ENCODE peak calls at places on chromosomes 13 and 19, in four cellular contexts. I is upper lobe of right lung, K is endothelial cell, X is T follicular helper cell. O is an unnamed sample.

GRCh38 chr19:55082023-55082851 is 6.6 kb downstream of the EPS8L1 start:
- DNase-seq in I (no peak), X (no peak), K (no peak), O (no peak)

GRCh38 chr19:52140077-52140710 is 456 bp upstream of the ZNF616 start:
- DNase-seq in X (no peak), K (no peak), I (no peak), O (no peak)

GRCh38 chr19:38307076-38307475 is 3.0 kb downstream of the C19orf33 start:
- DNase-seq in K (no peak), I (no peak), X (no peak), O (no peak)

GRCh38 chr13:108302279-108302678 is 32.8 kb downstream of the TNFSF13B start:
- DNase-seq in K (no peak), I (no peak), X (no peak), O (no peak)

GRCh38 chr13:55160911-55161310 is 1979.8 kb upstream of the PRR20A start:
- DNase-seq in X (no peak), I (no peak), K (no peak), O (no peak)

GRCh38 chr19:1250374-1251232 is 2.2 kb downstream of the MIDN start:
- DNase-seq in K (peak), I (peak), X (peak), O (peak)

GRCh38 chr13:79297128-79297527 is 108.9 kb downstream of the RBM26 start:
- DNase-seq in X (no peak), I (no peak), K (no peak), O (no peak)

GRCh38 chr13:24087611-24088235 is 72.8 kb upstream of the SPATA13 start:
- DNase-seq in X (no peak), I (no peak), K (no peak), O (no peak)

GRCh38 chr19:49256691-49257090 is 68.3 kb downstream of the SLC6A16 start:
- DNase-seq in X (no peak), K (no peak), I (no peak), O (no peak)

GRCh38 chr13:77338961-77339401 is 12.1 kb upstream of the MYCBP2 start:
- DNase-seq in K (no peak), X (no peak), I (no peak), O (no peak)

GRCh38 chr13:95212962-95213850 is 88.0 kb downstream of the ABCC4 start:
- DNase-seq in I (no peak), X (no peak), K (no peak), O (no peak)

GRCh38 chr13:46523972-46524737 is 28.8 kb upstream of the LRCH1 start:
- DNase-seq in X (no peak), I (no peak), K (no peak), O (no peak)

GRCh38 chr13:111395511-111396393 is 75.3 kb downstream of the TEX29 start:
- DNase-seq in I (no peak), X (no peak), K (no peak), O (no peak)

GRCh38 chr19:18708452-18709231 is 25.2 kb downstream of the CRTC1 start:
- DNase-seq in I (no peak), K (no peak), X (no peak), O (no peak)

GRCh38 chr13:98909016-98909415 is 68.8 kb downstream of the DOCK9 start:
- DNase-seq in X (no peak), I (no peak), K (no peak), O (no peak)

GRCh38 chr19:8334458-8335342 is 8.4 kb downstream of the KANK3 start:
- DNase-seq in X (no peak), I (peak), K (peak), O (peak)

GRCh38 chr19:55097864-55098715 is 19.3 kb downstream of the PPP1R12C start:
- DNase-seq in X (no peak), K (no peak), I (peak), O (no peak)

GRCh38 chr13:60326273-60326672 is 70.7 kb upstream of the TDRD3 start:
- DNase-seq in K (no peak), X (no peak), I (no peak), O (no peak)

GRCh38 chr13:105442941-105443340 is 1092.5 kb downstream of the EFNB2 start:
- DNase-seq in I (no peak), K (no peak), X (no peak), O (no peak)

GRCh38 chr19:2793126-2793525 is 7.8 kb downstream of the THOP1 start:
- DNase-seq in X (no peak), I (no peak), K (no peak), O (no peak)

GRCh38 chr19:2149980-2150793 is 1.2 kb downstream of the AP3D1 start:
- DNase-seq in X (no peak), K (peak), I (no peak), O (no peak)

GRCh38 chr19:14555918-14556661 is 15.8 kb downstream of the NDUFB7 start:
- DNase-seq in X (no peak), I (no peak), K (no peak), O (no peak)

GRCh38 chr13:103229674-103230073 is 163.5 kb upstream of the SLC10A2 start:
- DNase-seq in K (no peak), I (no peak), X (no peak), O (no peak)

GRCh38 chr13:56900549-56901279 is 240.0 kb upstream of the PRR20A start:
- DNase-seq in K (no peak), I (no peak), X (no peak), O (no peak)

GRCh38 chr13:73754727-73755292 is 379.4 kb downstream of the KLF12 start:
- DNase-seq in K (peak), I (no peak), X (no peak), O (peak)

GRCh38 chr13:85665286-85665685 is 133.9 kb downstream of the SLITRK6 start:
- DNase-seq in K (no peak), I (no peak), X (no peak), O (no peak)

GRCh38 chr19:392375-392970 is 16.5 kb downstream of the C2CD4C start:
- DNase-seq in I (peak), K (no peak), X (no peak), O (no peak)

GRCh38 chr13:50149143-50149703 is 134.0 kb downstream of the KCNRG start:
- DNase-seq in I (no peak), K (no peak), X (no peak), O (no peak)

GRCh38 chr19:12873891-12874745 is 7.1 kb downstream of the DNASE2 start:
- DNase-seq in I (no peak), K (no peak), X (no peak), O (no peak)

GRCh38 chr13:25319781-25320180 is 18.4 kb downstream of the NUP58 start:
- DNase-seq in K (no peak), X (no peak), I (no peak), O (no peak)

GRCh38 chr19:35704218-35704617 is at the start of gene ZBTB32:
- DNase-seq in I (no peak), X (no peak), K (peak), O (peak)

GRCh38 chr19:3450796-3451411 is 29.4 kb downstream of the SMIM24 start:
- DNase-seq in X (no peak), I (peak), K (no peak), O (no peak)

GRCh38 chr13:26656919-26657318 is 99.4 kb downstream of the WASF3 start:
- DNase-seq in X (no peak), K (no peak), I (no peak), O (no peak)

GRCh38 chr19:29836409-29836825 is 24.6 kb downstream of the CCNE1 start:
- DNase-seq in X (no peak), K (no peak), I (peak), O (no peak)

GRCh38 chr19:56707821-56708220 is 36.3 kb upstream of the ZNF835 start:
- DNase-seq in X (no peak), I (no peak), K (no peak), O (no peak)

GRCh38 chr13:53206455-53206854 is 177.8 kb downstream of the OLFM4 start:
- DNase-seq in I (no peak), K (no peak), X (no peak), O (no peak)

O was measured in neural crest cell.